ENCODE peak calls at places on chromosomes 13 and 19, in five cellular contexts. One of them, this sample, is unnamed. For H3K36me3 and H3K4me1, the result is how much of the 10 kb centered on the place peaks cover.

GRCh38 chr13:101639711-101640110 is 187.2 kb downstream of the ITGBL1 start:
- DNase-seq in cardiac muscle cell: no peak
- DNase-seq in heart left ventricle: no peak
- DNase-seq in astrocyte: no peak
- DNase-seq in upper lobe of right lung: no peak
- DNase-seq in this sample: no peak

GRCh38 chr13:26561636-26562537 is 4.4 kb downstream of the WASF3 start:
- DNase-seq in cardiac muscle cell: peak
- DNase-seq in heart left ventricle: no peak
- DNase-seq in astrocyte: peak
- DNase-seq in upper lobe of right lung: no peak
- DNase-seq in this sample: no peak

GRCh38 chr13:113029487-113030258 is 60.7 kb downstream of the MCF2L start:
- DNase-seq in cardiac muscle cell: peak
- DNase-seq in heart left ventricle: no peak
- DNase-seq in astrocyte: no peak
- DNase-seq in upper lobe of right lung: no peak
- DNase-seq in this sample: no peak

GRCh38 chr13:69959041-69959440 is 148.6 kb upstream of the ATXN8OS start:
- DNase-seq in cardiac muscle cell: no peak
- DNase-seq in heart left ventricle: no peak
- DNase-seq in astrocyte: no peak
- DNase-seq in upper lobe of right lung: no peak
- DNase-seq in this sample: no peak

GRCh38 chr19:32453736-32454135 is 48.2 kb downstream of the DPY19L3 start:
- DNase-seq in cardiac muscle cell: peak
- DNase-seq in heart left ventricle: no peak
- DNase-seq in astrocyte: no peak
- DNase-seq in upper lobe of right lung: no peak
- DNase-seq in this sample: no peak

GRCh38 chr19:14093117-14093784 is 2.7 kb upstream of the SAMD1 start:
- DNase-seq in cardiac muscle cell: no peak
- DNase-seq in heart left ventricle: no peak
- DNase-seq in astrocyte: no peak
- DNase-seq in upper lobe of right lung: no peak
- DNase-seq in this sample: no peak

GRCh38 chr13:54859827-54860226 is 1831.2 kb downstream of the OLFM4 start:
- DNase-seq in cardiac muscle cell: no peak
- DNase-seq in heart left ventricle: no peak
- DNase-seq in astrocyte: no peak
- DNase-seq in upper lobe of right lung: no peak
- DNase-seq in this sample: no peak

GRCh38 chr19:2887391-2887914 is 13.3 kb upstream of the ZNF57 start:
- DNase-seq in cardiac muscle cell: peak
- DNase-seq in heart left ventricle: no peak
- DNase-seq in astrocyte: peak
- DNase-seq in upper lobe of right lung: no peak
- DNase-seq in this sample: no peak

DNA sequence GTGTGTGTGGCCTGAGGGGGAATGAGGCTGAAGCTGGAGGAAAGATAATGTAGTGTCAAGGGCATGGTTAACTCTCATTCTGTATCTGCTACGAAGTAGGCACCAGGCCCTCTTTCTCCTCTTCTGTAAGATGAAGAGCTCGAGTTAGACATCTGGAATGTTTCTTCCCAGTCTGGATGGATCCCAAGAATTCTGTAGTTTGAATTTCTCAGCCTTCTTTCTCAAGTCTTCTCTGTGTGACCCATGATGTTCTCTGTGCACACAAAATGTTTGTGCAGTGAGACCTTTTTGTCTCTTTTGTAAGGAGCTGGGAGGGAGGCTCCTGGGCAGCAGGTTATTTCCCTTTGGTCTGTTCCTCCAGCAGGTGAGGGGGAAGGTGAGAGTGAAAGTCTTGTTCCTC is 13.7 kb downstream of the FGF9 start:
- DNase-seq in cardiac muscle cell: no peak
- DNase-seq in heart left ventricle: no peak
- DNase-seq in astrocyte: no peak
- DNase-seq in upper lobe of right lung: no peak
- DNase-seq in this sample: no peak
- H3K36me3 ChIP-seq in cardiac muscle cell: under half
- H3K36me3 ChIP-seq in heart left ventricle: under half
- H3K36me3 ChIP-seq in astrocyte: under half
- H3K36me3 ChIP-seq in upper lobe of right lung: under half
- H3K36me3 ChIP-seq in this sample: under half

DNA sequence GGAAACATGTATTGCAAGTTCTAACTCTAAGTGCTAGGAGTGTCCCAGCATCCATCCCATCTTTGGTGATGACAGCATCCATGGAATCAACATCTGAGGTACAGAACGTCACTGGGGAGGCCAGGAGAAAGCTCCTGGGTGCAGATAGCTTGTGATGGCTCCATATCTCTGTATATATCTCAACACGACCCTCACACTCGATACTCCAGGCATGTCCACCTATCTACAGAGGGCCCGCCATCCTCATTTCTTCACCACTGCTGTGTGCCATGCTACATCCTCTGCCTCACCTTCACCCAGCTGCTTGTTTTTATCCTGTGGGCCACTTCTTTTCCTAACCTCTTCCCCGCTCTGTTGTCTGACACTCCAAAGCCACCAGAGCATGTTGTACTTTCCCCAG is 100.4 kb upstream of the SERP2 start:
- DNase-seq in cardiac muscle cell: no peak
- DNase-seq in heart left ventricle: no peak
- DNase-seq in astrocyte: no peak
- DNase-seq in upper lobe of right lung: no peak
- DNase-seq in this sample: no peak
- H3K4me1 ChIP-seq in cardiac muscle cell: under half
- H3K4me1 ChIP-seq in heart left ventricle: under half
- H3K4me1 ChIP-seq in astrocyte: under half
- H3K4me1 ChIP-seq in upper lobe of right lung: under half
- H3K4me1 ChIP-seq in this sample: under half

GRCh38 chr19:34555447-34555846 is 73.9 kb downstream of the WTIP start:
- DNase-seq in cardiac muscle cell: peak
- DNase-seq in heart left ventricle: no peak
- DNase-seq in astrocyte: no peak
- DNase-seq in upper lobe of right lung: no peak
- DNase-seq in this sample: no peak
- TF ChIP-seq CTCF in cardiac muscle cell: peak
- TF ChIP-seq CTCF in heart left ventricle: peak
- TF ChIP-seq CTCF in astrocyte: no peak
- TF ChIP-seq CTCF in upper lobe of right lung: no peak
- TF ChIP-seq CTCF in this sample: no peak

GRCh38 chr19:1612114-1613086 is 7.1 kb upstream of the UQCR11 start:
- DNase-seq in cardiac muscle cell: no peak
- DNase-seq in heart left ventricle: no peak
- DNase-seq in astrocyte: no peak
- DNase-seq in upper lobe of right lung: no peak
- DNase-seq in this sample: no peak

GRCh38 chr19:1610579-1610978 is 5.3 kb upstream of the UQCR11 start:
- DNase-seq in cardiac muscle cell: no peak
- DNase-seq in heart left ventricle: no peak
- DNase-seq in astrocyte: no peak
- DNase-seq in upper lobe of right lung: no peak
- DNase-seq in this sample: no peak

GRCh38 chr19:1611353-1611752 is 6.1 kb upstream of the UQCR11 start:
- DNase-seq in cardiac muscle cell: no peak
- DNase-seq in heart left ventricle: no peak
- DNase-seq in astrocyte: no peak
- DNase-seq in upper lobe of right lung: no peak
- DNase-seq in this sample: no peak

GRCh38 chr19:1608414-1609391 is 3.4 kb upstream of the UQCR11 start:
- DNase-seq in cardiac muscle cell: no peak
- DNase-seq in heart left ventricle: no peak
- DNase-seq in astrocyte: no peak
- DNase-seq in upper lobe of right lung: no peak
- DNase-seq in this sample: no peak

DNA sequence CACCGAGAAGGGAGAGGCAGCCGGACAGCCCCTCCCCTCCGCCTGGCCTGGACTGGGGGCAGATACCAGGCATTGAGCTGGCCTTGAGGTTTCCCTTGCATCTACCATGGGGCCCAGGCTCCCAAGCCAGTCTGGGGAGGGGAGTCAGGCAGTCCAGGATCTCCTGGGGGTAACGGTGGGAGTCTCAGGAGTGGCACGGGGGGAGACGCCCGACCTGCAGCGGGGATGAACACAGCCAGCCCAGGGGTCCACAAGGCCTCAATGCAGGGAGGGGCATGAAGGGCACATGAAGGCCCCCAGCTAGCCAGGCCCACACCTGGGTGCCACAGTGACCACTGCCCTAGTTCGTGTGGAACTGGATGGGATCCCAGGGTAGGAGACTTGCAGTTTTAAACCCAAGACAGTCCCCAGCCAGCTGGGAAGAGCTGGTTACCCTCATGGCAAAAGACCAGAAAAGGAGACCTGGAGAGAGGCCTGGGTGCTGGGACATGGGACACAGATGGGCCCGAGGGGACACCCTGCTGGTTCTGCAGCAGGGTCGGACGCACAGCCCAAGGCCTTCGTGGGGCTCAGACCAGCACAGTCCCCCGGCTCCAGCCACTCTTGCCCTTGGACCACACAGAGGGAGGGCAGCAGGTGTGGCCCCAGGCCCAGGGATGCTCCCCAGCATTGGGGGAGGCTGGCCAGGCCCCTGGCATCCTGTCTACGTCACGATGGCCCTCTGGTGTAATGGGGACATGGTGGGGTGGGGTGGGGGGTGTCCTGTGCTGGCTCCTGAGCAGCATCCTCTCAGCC is 4.6 kb upstream of the UQCR11 start:
- DNase-seq in cardiac muscle cell: no peak
- DNase-seq in heart left ventricle: no peak
- DNase-seq in astrocyte: no peak
- DNase-seq in upper lobe of right lung: no peak
- DNase-seq in this sample: no peak
- H3K36me3 ChIP-seq in cardiac muscle cell: under half
- H3K36me3 ChIP-seq in heart left ventricle: under half
- H3K36me3 ChIP-seq in astrocyte: under half
- H3K36me3 ChIP-seq in upper lobe of right lung: under half
- H3K36me3 ChIP-seq in this sample: under half

GRCh38 chr19:50418186-50419021 is at the start of gene SPIB:
- DNase-seq in cardiac muscle cell: no peak
- DNase-seq in heart left ventricle: no peak
- DNase-seq in astrocyte: no peak
- DNase-seq in upper lobe of right lung: no peak
- DNase-seq in this sample: no peak
- H3K4me1 ChIP-seq in cardiac muscle cell: under half
- H3K4me1 ChIP-seq in heart left ventricle: under half
- H3K4me1 ChIP-seq in astrocyte: under half
- H3K4me1 ChIP-seq in upper lobe of right lung: under half
- H3K4me1 ChIP-seq in this sample: under half

GRCh38 chr19:50703915-50704548 is 15.6 kb downstream of the SHANK1 start:
- DNase-seq in cardiac muscle cell: peak
- DNase-seq in heart left ventricle: no peak
- DNase-seq in astrocyte: no peak
- DNase-seq in upper lobe of right lung: no peak
- DNase-seq in this sample: no peak
- TF ChIP-seq CTCF in cardiac muscle cell: no peak
- TF ChIP-seq CTCF in heart left ventricle: no peak
- TF ChIP-seq CTCF in astrocyte: no peak
- TF ChIP-seq CTCF in upper lobe of right lung: no peak
- TF ChIP-seq CTCF in this sample: no peak

GRCh38 chr19:18536475-18536874 is 6.9 kb downstream of the FKBP8 start:
- DNase-seq in cardiac muscle cell: no peak
- DNase-seq in heart left ventricle: no peak
- DNase-seq in astrocyte: no peak
- DNase-seq in upper lobe of right lung: no peak
- DNase-seq in this sample: no peak
- H3K36me3 ChIP-seq in cardiac muscle cell: half or more
- H3K36me3 ChIP-seq in heart left ventricle: half or more
- H3K36me3 ChIP-seq in astrocyte: under half
- H3K36me3 ChIP-seq in upper lobe of right lung: half or more
- H3K36me3 ChIP-seq in this sample: under half